ENCODE peak calls at places on chromosome 4, in eight cellular contexts. One of them, this sample, is unnamed. For H3K9me2 and H3K4me1, the result is how much of the 10 kb centered on the place peaks cover.

GRCh38 chr4:151876411-151876988 is 115.7 kb upstream of the GATB start:
- DNase-seq in GM23248: no peak
- DNase-seq in HCT116: no peak
- DNase-seq in GM23338: no peak
- DNase-seq in MM.1S: no peak
- DNase-seq in hepatocyte: no peak
- DNase-seq in SK-N-SH: no peak
- DNase-seq in PC-3: no peak
- DNase-seq in this sample: no peak

GRCh38 chr4:2472187-2472586 is 3.3 kb downstream of the RNF4 start:
- DNase-seq in SK-N-SH: no peak
- DNase-seq in hepatocyte: no peak
- DNase-seq in PC-3: no peak
- DNase-seq in GM23338: no peak
- DNase-seq in GM23248: peak
- DNase-seq in MM.1S: no peak
- DNase-seq in HCT116: no peak
- DNase-seq in this sample: no peak

GRCh38 chr4:185847352-185848078 is 35.5 kb upstream of the SORBS2 start:
- DNase-seq in GM23248: peak
- DNase-seq in hepatocyte: peak
- DNase-seq in PC-3: peak
- DNase-seq in SK-N-SH: peak
- DNase-seq in GM23338: peak
- DNase-seq in HCT116: no peak
- DNase-seq in MM.1S: no peak
- DNase-seq in this sample: no peak

GRCh38 chr4:83389037-83389755 is 54.5 kb upstream of the HPSE start:
- DNase-seq in HCT116: no peak
- DNase-seq in GM23248: peak
- DNase-seq in GM23338: no peak
- DNase-seq in SK-N-SH: no peak
- DNase-seq in MM.1S: peak
- DNase-seq in hepatocyte: no peak
- DNase-seq in PC-3: no peak
- DNase-seq in this sample: peak

GRCh38 chr4:84235545-84235944 is 263.5 kb downstream of the NKX6-1 start:
- DNase-seq in GM23248: no peak
- DNase-seq in GM23338: no peak
- DNase-seq in hepatocyte: no peak
- DNase-seq in MM.1S: peak
- DNase-seq in PC-3: no peak
- DNase-seq in HCT116: no peak
- DNase-seq in SK-N-SH: no peak
- DNase-seq in this sample: no peak

GRCh38 chr4:69689530-69690111 is 36.6 kb upstream of the UGT2A1 start:
- DNase-seq in MM.1S: peak
- DNase-seq in GM23248: peak
- DNase-seq in SK-N-SH: peak
- DNase-seq in HCT116: peak
- DNase-seq in hepatocyte: peak
- DNase-seq in GM23338: peak
- DNase-seq in PC-3: peak
- DNase-seq in this sample: peak

GRCh38 chr4:110368409-110368808 is 107.5 kb upstream of the ENPEP start:
- DNase-seq in GM23338: no peak
- DNase-seq in SK-N-SH: no peak
- DNase-seq in HCT116: no peak
- DNase-seq in GM23248: no peak
- DNase-seq in MM.1S: no peak
- DNase-seq in PC-3: no peak
- DNase-seq in hepatocyte: no peak
- DNase-seq in this sample: no peak

GRCh38 chr4:3239998-3240920 is 8.7 kb upstream of the MSANTD1 start:
- DNase-seq in MM.1S: no peak
- DNase-seq in SK-N-SH: no peak
- DNase-seq in hepatocyte: no peak
- DNase-seq in PC-3: no peak
- DNase-seq in GM23338: no peak
- DNase-seq in HCT116: no peak
- DNase-seq in GM23248: no peak
- DNase-seq in this sample: no peak

GRCh38 chr4:156493858-156494257 is 477.7 kb downstream of the PDGFC start:
- DNase-seq in HCT116: no peak
- DNase-seq in MM.1S: no peak
- DNase-seq in PC-3: no peak
- DNase-seq in GM23248: peak
- DNase-seq in hepatocyte: no peak
- DNase-seq in GM23338: no peak
- DNase-seq in SK-N-SH: no peak
- DNase-seq in this sample: no peak

GRCh38 chr4:156495109-156495508 is 476.5 kb downstream of the PDGFC start:
- DNase-seq in MM.1S: no peak
- DNase-seq in PC-3: no peak
- DNase-seq in SK-N-SH: no peak
- DNase-seq in hepatocyte: no peak
- DNase-seq in HCT116: no peak
- DNase-seq in GM23338: no peak
- DNase-seq in GM23248: peak
- DNase-seq in this sample: no peak

GRCh38 chr4:156496797-156497196 is 474.8 kb downstream of the PDGFC start:
- DNase-seq in GM23248: peak
- DNase-seq in GM23338: no peak
- DNase-seq in MM.1S: no peak
- DNase-seq in HCT116: no peak
- DNase-seq in PC-3: peak
- DNase-seq in SK-N-SH: no peak
- DNase-seq in hepatocyte: no peak
- DNase-seq in this sample: no peak

GRCh38 chr4:156497486-156497885 is 474.1 kb downstream of the PDGFC start:
- DNase-seq in GM23338: no peak
- DNase-seq in SK-N-SH: no peak
- DNase-seq in hepatocyte: no peak
- DNase-seq in HCT116: no peak
- DNase-seq in GM23248: no peak
- DNase-seq in MM.1S: no peak
- DNase-seq in PC-3: no peak
- DNase-seq in this sample: no peak

DNA sequence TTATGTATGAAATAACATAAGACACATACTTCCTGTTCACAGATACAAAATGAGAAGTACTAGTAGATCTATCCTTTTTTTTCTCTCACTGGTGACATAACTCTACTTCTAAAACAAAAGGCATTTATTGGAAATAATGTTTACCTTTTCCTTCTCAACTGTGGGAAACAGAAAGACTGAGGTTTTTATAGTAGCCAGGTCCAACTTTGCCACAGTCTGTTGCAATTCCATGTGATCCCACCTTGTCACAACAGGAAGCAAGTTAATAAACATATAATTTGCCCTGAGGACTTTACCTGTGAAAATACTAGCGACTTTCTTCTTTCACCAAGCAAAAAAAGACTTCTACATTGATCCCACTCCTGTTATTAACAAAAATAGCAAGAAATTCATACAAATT is 475.8 kb downstream of the PDGFC start:
- DNase-seq in GM23248: no peak
- DNase-seq in PC-3: peak
- DNase-seq in hepatocyte: no peak
- DNase-seq in MM.1S: no peak
- DNase-seq in GM23338: no peak
- DNase-seq in SK-N-SH: no peak
- DNase-seq in HCT116: no peak
- DNase-seq in this sample: no peak
- H3K9me2 ChIP-seq in GM23248: under half
- H3K9me2 ChIP-seq in PC-3: under half
- H3K9me2 ChIP-seq in hepatocyte: under half
- H3K9me2 ChIP-seq in MM.1S: under half
- H3K9me2 ChIP-seq in GM23338: under half
- H3K9me2 ChIP-seq in SK-N-SH: under half
- H3K9me2 ChIP-seq in HCT116: under half
- H3K9me2 ChIP-seq in this sample: under half

DNA sequence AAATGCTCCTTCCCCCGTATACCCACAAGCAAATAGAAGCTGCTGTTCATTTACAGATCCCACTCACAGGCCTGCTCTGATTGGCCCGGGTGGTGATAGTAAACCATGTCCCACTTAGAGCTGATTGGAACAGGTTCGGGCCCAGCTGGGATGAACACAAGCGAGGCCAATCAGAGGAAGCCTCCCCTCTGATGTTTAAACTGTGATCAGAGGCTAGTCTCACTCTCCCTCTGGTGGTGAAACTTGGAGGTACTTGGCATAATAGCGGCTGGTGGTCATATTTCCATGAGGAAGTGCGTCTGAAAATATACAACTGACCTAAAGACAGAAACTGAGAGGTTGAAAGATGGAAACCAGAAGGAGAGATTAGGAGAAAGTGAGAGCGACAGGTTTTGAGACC is 51.5 kb upstream of the TRPC3 start:
- DNase-seq in SK-N-SH: peak
- DNase-seq in hepatocyte: peak
- DNase-seq in HCT116: peak
- DNase-seq in PC-3: peak
- DNase-seq in GM23338: peak
- DNase-seq in MM.1S: peak
- DNase-seq in GM23248: peak
- DNase-seq in this sample: peak
- TF ChIP-seq EZH2phosphoT487 in SK-N-SH: no peak
- TF ChIP-seq EZH2phosphoT487 in hepatocyte: no peak
- TF ChIP-seq EZH2phosphoT487 in HCT116: no peak
- TF ChIP-seq EZH2phosphoT487 in PC-3: no peak
- TF ChIP-seq EZH2phosphoT487 in GM23338: no peak
- TF ChIP-seq EZH2phosphoT487 in MM.1S: no peak
- TF ChIP-seq EZH2phosphoT487 in GM23248: no peak
- TF ChIP-seq EZH2phosphoT487 in this sample: no peak

DNA sequence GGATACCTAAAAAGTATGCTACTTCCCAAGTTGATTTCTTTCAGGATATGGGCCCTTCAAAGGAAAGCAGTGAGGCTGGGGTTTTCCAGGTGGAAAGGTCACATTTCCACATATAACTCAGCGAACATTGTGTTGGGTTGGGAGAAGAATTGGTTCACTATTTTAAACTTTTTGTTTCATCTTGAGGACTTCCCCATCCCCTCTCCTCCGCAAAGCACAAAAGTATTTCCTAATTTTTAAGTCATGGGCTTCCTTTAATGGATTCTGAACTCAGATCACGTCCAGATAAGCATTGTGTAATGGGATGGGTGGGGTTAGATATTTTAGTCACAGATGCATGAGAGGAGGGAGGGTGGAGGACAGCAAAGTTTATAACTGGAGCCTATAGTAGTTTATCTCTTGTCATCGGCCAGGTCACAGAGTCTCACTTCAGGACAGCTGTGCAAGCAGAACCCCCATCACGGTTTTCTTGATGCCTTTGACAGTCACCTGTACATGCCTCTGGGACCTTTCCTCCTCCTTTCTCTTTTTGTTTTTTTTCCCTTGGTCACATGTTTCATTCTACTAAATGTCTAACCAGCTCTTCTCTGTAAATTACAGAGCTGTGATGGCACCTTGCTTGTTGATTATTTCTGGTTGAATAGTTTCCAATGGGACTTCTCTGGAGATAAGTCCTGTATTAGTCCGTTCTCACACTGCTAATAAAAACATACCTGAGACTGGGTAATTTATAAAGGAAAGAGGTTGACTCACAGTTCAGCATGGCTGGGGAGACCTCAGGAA is 115.4 kb downstream of the PTTG2 start:
- DNase-seq in MM.1S: peak
- DNase-seq in GM23248: peak
- DNase-seq in HCT116: no peak
- DNase-seq in PC-3: no peak
- DNase-seq in hepatocyte: peak
- DNase-seq in SK-N-SH: no peak
- DNase-seq in GM23338: no peak
- DNase-seq in this sample: no peak
- H3K4me1 ChIP-seq in MM.1S: under half
- H3K4me1 ChIP-seq in GM23248: under half
- H3K4me1 ChIP-seq in HCT116: under half
- H3K4me1 ChIP-seq in PC-3: under half
- H3K4me1 ChIP-seq in hepatocyte: under half
- H3K4me1 ChIP-seq in SK-N-SH: under half
- H3K4me1 ChIP-seq in GM23338: under half
- H3K4me1 ChIP-seq in this sample: under half

GRCh38 chr4:124515591-124515990 is 196.9 kb downstream of the ANKRD50 start:
- DNase-seq in GM23248: no peak
- DNase-seq in MM.1S: no peak
- DNase-seq in SK-N-SH: no peak
- DNase-seq in PC-3: no peak
- DNase-seq in HCT116: no peak
- DNase-seq in GM23338: peak
- DNase-seq in hepatocyte: no peak
- DNase-seq in this sample: no peak
- H3K9me2 ChIP-seq in GM23248: under half
- H3K9me2 ChIP-seq in MM.1S: under half
- H3K9me2 ChIP-seq in SK-N-SH: under half
- H3K9me2 ChIP-seq in PC-3: under half
- H3K9me2 ChIP-seq in HCT116: under half
- H3K9me2 ChIP-seq in GM23338: under half
- H3K9me2 ChIP-seq in hepatocyte: under half
- H3K9me2 ChIP-seq in this sample: under half

GRCh38 chr4:144294211-144294610 is 153.7 kb upstream of the GYPA start:
- DNase-seq in HCT116: no peak
- DNase-seq in MM.1S: no peak
- DNase-seq in PC-3: no peak
- DNase-seq in SK-N-SH: no peak
- DNase-seq in hepatocyte: no peak
- DNase-seq in GM23338: no peak
- DNase-seq in GM23248: no peak
- DNase-seq in this sample: no peak
- TF ChIP-seq EZH2phosphoT487 in HCT116: no peak
- TF ChIP-seq EZH2phosphoT487 in MM.1S: no peak
- TF ChIP-seq EZH2phosphoT487 in PC-3: no peak
- TF ChIP-seq EZH2phosphoT487 in SK-N-SH: no peak
- TF ChIP-seq EZH2phosphoT487 in hepatocyte: no peak
- TF ChIP-seq EZH2phosphoT487 in GM23338: no peak
- TF ChIP-seq EZH2phosphoT487 in GM23248: no peak
- TF ChIP-seq EZH2phosphoT487 in this sample: no peak

GRCh38 chr4:165367040-165367439 is 11.8 kb upstream of the CPE start:
- DNase-seq in HCT116: peak
- DNase-seq in PC-3: no peak
- DNase-seq in GM23338: no peak
- DNase-seq in MM.1S: no peak
- DNase-seq in hepatocyte: no peak
- DNase-seq in GM23248: no peak
- DNase-seq in SK-N-SH: no peak
- DNase-seq in this sample: no peak
- H3K4me1 ChIP-seq in HCT116: under half
- H3K4me1 ChIP-seq in PC-3: under half
- H3K4me1 ChIP-seq in GM23338: under half
- H3K4me1 ChIP-seq in MM.1S: under half
- H3K4me1 ChIP-seq in hepatocyte: under half
- H3K4me1 ChIP-seq in GM23248: under half
- H3K4me1 ChIP-seq in SK-N-SH: under half
- H3K4me1 ChIP-seq in this sample: under half

DNA sequence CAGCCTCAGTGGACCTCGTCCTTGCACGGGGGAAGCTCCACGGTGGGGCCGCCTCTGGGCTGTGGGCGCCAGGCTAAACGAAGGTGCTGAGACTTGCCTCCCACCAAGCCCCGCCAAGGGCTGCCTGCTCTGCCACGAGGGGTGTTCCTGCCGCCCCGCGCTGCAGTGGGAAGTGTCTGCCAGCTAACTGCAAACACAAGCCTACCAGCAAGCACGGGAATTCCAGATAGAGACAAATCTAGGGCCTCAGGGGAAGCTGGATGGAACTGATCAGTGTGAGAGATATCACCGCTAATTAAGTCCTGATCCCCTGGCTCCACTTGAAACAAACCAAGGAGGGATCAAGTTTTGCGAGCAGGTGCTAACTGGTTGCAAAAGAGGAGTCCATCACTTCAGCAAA is 181.6 kb upstream of the LEF1 start:
- DNase-seq in MM.1S: no peak
- DNase-seq in SK-N-SH: peak
- DNase-seq in hepatocyte: no peak
- DNase-seq in HCT116: no peak
- DNase-seq in GM23248: no peak
- DNase-seq in PC-3: no peak
- DNase-seq in GM23338: no peak
- DNase-seq in this sample: no peak
- H3K9me2 ChIP-seq in MM.1S: under half
- H3K9me2 ChIP-seq in SK-N-SH: under half
- H3K9me2 ChIP-seq in hepatocyte: under half
- H3K9me2 ChIP-seq in HCT116: under half
- H3K9me2 ChIP-seq in GM23248: under half
- H3K9me2 ChIP-seq in PC-3: under half
- H3K9me2 ChIP-seq in GM23338: under half
- H3K9me2 ChIP-seq in this sample: under half